ENCODE peak calls at places on chromosomes 12 and 14, in four cellular contexts. X is HCT116, J is GM23338, S is SK-N-SH. G is an unnamed sample.
A peak's percentile ranks its signal among the peaks of the same experiment; 100 is the strongest.

GRCh38 chr12:76778358-76778757 is 14.4 kb downstream of the ZDHHC17 start:
- DNase-seq in J (no peak), S (no peak), X (no peak), G (no peak)

GRCh38 chr14:75298187-75298985 is 19.8 kb downstream of the FOS start:
- DNase-seq in S (no peak), J (no peak), X (no peak), G (no peak)

GRCh38 chr12:6987956-6988573 is 17.4 kb downstream of the EMG1 start:
- DNase-seq in X (no peak), J (no peak), S (no peak), G (no peak)

GRCh38 chr14:61516957-61517356 is 178.4 kb upstream of the HIF1A start:
- DNase-seq in X (no peak), S (no peak), J (no peak), G (no peak)

GRCh38 chr14:32345311-32345771 is 16.2 kb downstream of the AKAP6 start:
- DNase-seq in X (no peak), J (no peak), S (no peak), G (no peak)

GRCh38 chr14:65101631-65102440 is 481 bp downstream of the MAX start:
- DNase-seq in J (peak; percentile 51), X (no peak), S (peak; percentile 57), G (no peak)

GRCh38 chr14:100334904-100335303 is 11.8 kb downstream of the SLC25A47 start:
- DNase-seq in S (no peak), X (no peak), J (no peak), G (no peak)

GRCh38 chr14:21525995-21526671 is at the start of gene SALL2:
- DNase-seq in J (peak; percentile 99), X (no peak), S (peak; percentile 93), G (no peak)

GRCh38 chr14:33364536-33364935 is 425.9 kb downstream of the NPAS3 start:
- DNase-seq in J (peak; percentile 59), X (no peak), S (no peak), G (no peak)

GRCh38 chr12:127147724-127148123 is 1119.2 kb upstream of the TMEM132C start:
- DNase-seq in J (peak; percentile 53), S (no peak), X (no peak), G (no peak)

GRCh38 chr12:80681287-80681686 is 26.1 kb upstream of the MYF6 start:
- DNase-seq in S (no peak), X (no peak), J (no peak), G (no peak)

GRCh38 chr14:90968025-90968424 is 92.4 kb downstream of the RPS6KA5 start:
- DNase-seq in J (no peak), S (no peak), X (no peak), G (no peak)

GRCh38 chr14:22557846-22558220 is 31.2 kb downstream of the DAD1 start:
- DNase-seq in X (no peak), J (no peak), S (no peak), G (no peak)

GRCh38 chr12:88299567-88300101 is 157.5 kb downstream of the TMTC3 start:
- DNase-seq in X (peak; percentile 34), J (no peak), S (no peak), G (no peak)

DNA sequence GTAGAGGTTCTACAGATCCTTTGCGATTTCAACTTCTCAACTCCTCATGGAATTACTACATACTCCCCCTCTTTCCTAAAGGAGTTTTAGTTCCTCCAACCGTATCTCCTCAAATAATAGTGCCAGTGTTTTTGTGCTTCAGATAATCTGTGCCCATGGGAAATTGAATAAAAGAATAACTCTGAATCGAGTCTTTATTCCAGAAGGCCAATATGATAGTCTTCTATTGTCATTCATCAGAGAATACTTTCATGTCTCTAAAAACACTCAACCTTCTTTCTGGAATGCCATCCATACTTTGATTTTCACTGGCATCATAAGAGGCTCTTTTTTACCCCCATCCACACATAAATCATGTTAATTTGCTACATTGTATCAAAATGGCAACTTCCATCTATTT is 911.3 kb upstream of the USP15 start:
- DNase-seq in J (no peak), X (no peak), S (no peak), G (no peak)
- TF ChIP-seq CTCF in J (no peak), X (no peak), S (no peak), G (no peak)

GRCh38 chr14:104749958-104750529 is 2.9 kb upstream of the SIVA1 start:
- DNase-seq in S (no peak), J (no peak), X (no peak), G (no peak)

GRCh38 chr14:104752338-104752734 is 611 bp upstream of the SIVA1 start:
- DNase-seq in J (no peak), S (no peak), X (no peak), G (no peak)

GRCh38 chr14:104751539-104752337 is 1.2 kb upstream of the SIVA1 start:
- DNase-seq in S (peak; percentile 55), X (no peak), J (no peak), G (no peak)

GRCh38 chr14:104749111-104749649 is 3.8 kb upstream of the SIVA1 start:
- DNase-seq in J (no peak), S (no peak), X (no peak), G (no peak)

GRCh38 chr14:104750658-104751057 is 2.3 kb upstream of the SIVA1 start:
- DNase-seq in J (no peak), X (no peak), S (no peak), G (no peak)
- TF ChIP-seq POLR2AphosphoS5 in J (no peak), X (no peak), S (no peak), G (no peak)

DNA sequence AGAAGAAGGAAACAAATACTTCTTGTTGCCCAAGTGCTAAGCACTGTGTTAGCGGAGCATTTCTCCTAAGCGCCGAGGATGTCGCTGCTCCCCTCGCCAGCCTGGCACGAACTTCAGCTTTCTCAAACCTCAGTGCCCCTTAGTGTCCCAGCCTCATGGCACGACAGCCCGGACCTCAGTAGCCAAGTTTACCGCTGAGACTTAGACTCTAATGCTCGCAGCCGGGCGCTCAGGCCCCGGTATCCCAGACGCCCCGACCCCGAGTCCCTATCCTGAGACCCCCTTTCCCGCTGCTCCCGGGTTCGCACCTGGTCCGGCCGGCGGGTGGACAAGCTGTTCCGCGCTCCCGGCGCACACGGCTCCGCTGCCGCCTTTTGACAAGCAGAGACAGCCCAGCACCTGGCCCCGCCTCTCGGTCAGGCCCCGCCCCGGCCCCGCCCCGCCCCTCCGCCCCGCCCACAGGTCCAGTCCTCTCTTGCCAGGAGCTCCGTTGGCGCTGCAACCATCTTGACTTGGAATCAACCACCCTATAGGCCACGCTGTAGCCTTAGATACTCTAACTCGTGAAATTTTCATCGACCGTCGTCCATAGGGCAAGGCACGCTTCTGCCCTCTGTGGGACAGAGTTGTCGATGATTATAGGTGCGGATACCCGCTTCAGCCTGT is at the start of gene VDR:
- DNase-seq in J (peak; percentile 90), X (peak; percentile 87), S (peak; percentile 93), G (peak; percentile 93)
- TF ChIP-seq CTCF in J (peak; percentile 22), X (no peak), S (no peak), G (no peak)

GRCh38 chr14:31207287-31207745 is 277 bp downstream of the HECTD1 start:
- DNase-seq in S (no peak), J (no peak), X (no peak), G (peak; percentile 89)
- TF ChIP-seq POLR2AphosphoS5 in S (no peak), J (peak; percentile 59), X (peak; percentile 75), G (no peak)

GRCh38 chr12:48903982-48904411 is 21.3 kb downstream of the FKBP11 start:
- DNase-seq in S (peak; percentile 85), X (peak; percentile 52), J (peak; percentile 98), G (no peak)
- TF ChIP-seq CTCF in S (peak; percentile 68), X (peak; percentile 24), J (peak; percentile 86), G (peak; percentile 51)

GRCh38 chr12:81811066-81811777 is 52.1 kb upstream of the PPFIA2 start:
- DNase-seq in S (no peak), J (peak; percentile 47), X (no peak), G (no peak)
- TF ChIP-seq POLR2AphosphoS5 in S (no peak), J (no peak), X (no peak), G (no peak)

GRCh38 chr14:34867199-34867598 is 8.0 kb downstream of the BAZ1A start:
- DNase-seq in S (peak; percentile 56), X (no peak), J (no peak), G (no peak)

GRCh38 chr14:34863844-34864243 is 11.3 kb downstream of the BAZ1A start:
- DNase-seq in X (no peak), J (no peak), S (no peak), G (no peak)

GRCh38 chr14:34865889-34866574 is 9.1 kb downstream of the BAZ1A start:
- DNase-seq in S (no peak), J (peak; percentile 14), X (no peak), G (no peak)
- TF ChIP-seq CTCF in S (no peak), J (peak; percentile 34), X (no peak), G (no peak)